ENCODE peak calls at places on chromosome 17, in seven cellular contexts. N is NCI-H446 treated with DMSO at 0.1 percent for 48 hours, G is amygdala, Q is NCI-H1694 treated with DMSO at 0.1 percent for 48 hours, Z is GM23338, W is thyroid gland, C is astrocyte of the spinal cord. R is an unnamed sample.

GRCh38 chr17:79905832-79906231 is 66.6 kb upstream of the CBX4 start:
- DNase-seq in G (no peak), C (no peak), W (no peak), N (no peak), Z (no peak), Q (no peak), R (no peak)

GRCh38 chr17:81980122-81980521 is 2.7 kb downstream of the ASPSCR1 start:
- DNase-seq in N (no peak), G (no peak), C (no peak), Z (no peak), W (no peak), Q (no peak), R (no peak)

GRCh38 chr17:68777243-68777855 is 176.2 kb upstream of the FAM20A start:
- DNase-seq in G (peak), W (peak), N (peak), Q (peak), C (peak), Z (peak), R (peak)

GRCh38 chr17:62778990-62779681 is 29.0 kb downstream of the MARCHF10 start:
- DNase-seq in W (peak), Z (no peak), Q (peak), N (peak), G (no peak), C (peak), R (peak)

GRCh38 chr17:47810200-47810821 is 11.3 kb downstream of the OSBPL7 start:
- DNase-seq in Z (peak), C (peak), G (no peak), W (peak), Q (no peak), N (no peak), R (no peak)

GRCh38 chr17:77284023-77284617 is 143.4 kb downstream of the SEC14L1 start:
- DNase-seq in N (no peak), W (no peak), Z (no peak), G (no peak), Q (no peak), C (no peak), R (no peak)

GRCh38 chr17:40932608-40933007 is 4.8 kb downstream of the KRT23 start:
- DNase-seq in N (no peak), Q (no peak), W (peak), C (no peak), G (no peak), Z (no peak), R (no peak)

GRCh38 chr17:39671651-39672521 is 3.6 kb downstream of the PNMT start:
- DNase-seq in Z (peak), C (peak), Q (peak), G (no peak), N (peak), W (peak), R (peak)

GRCh38 chr17:38958756-38959155 is 8.4 kb downstream of the FBXO47 start:
- DNase-seq in C (peak), Z (no peak), Q (no peak), N (no peak), W (no peak), G (no peak), R (no peak)

GRCh38 chr17:5822281-5823060 is 238.2 kb upstream of the NLRP1 start:
- DNase-seq in G (no peak), C (no peak), Q (no peak), W (no peak), N (no peak), Z (no peak), R (no peak)

GRCh38 chr17:74272731-74273201 is 1.3 kb upstream of the DNAI2 start:
- DNase-seq in N (no peak), Q (no peak), G (no peak), W (no peak), Z (no peak), C (no peak), R (no peak)

GRCh38 chr17:77995146-77995852 is 36.8 kb downstream of the TNRC6C start:
- DNase-seq in Z (no peak), C (no peak), N (peak), Q (peak), G (no peak), W (peak), R (no peak)

GRCh38 chr17:33292981-33293867 is at the start of gene ASIC2:
- DNase-seq in Z (peak), N (no peak), W (no peak), Q (no peak), G (peak), C (no peak), R (no peak)

GRCh38 chr17:62161405-62162148 is 96.5 kb upstream of the MED13 start:
- DNase-seq in G (no peak), Z (no peak), W (no peak), Q (no peak), C (no peak), N (no peak), R (no peak)

GRCh38 chr17:64992325-64992802 is 64.2 kb downstream of the GNA13 start:
- DNase-seq in N (no peak), G (no peak), W (peak), Q (no peak), C (peak), Z (no peak), R (no peak)

GRCh38 chr17:48225725-48226567 is 118.4 kb downstream of the SNX11 start:
- DNase-seq in W (no peak), N (no peak), Z (no peak), G (no peak), Q (no peak), C (no peak), R (no peak)

GRCh38 chr17:80673152-80673920 is 128.7 kb downstream of the RPTOR start:
- DNase-seq in C (peak), Z (no peak), W (no peak), G (no peak), Q (no peak), N (no peak), R (no peak)

GRCh38 chr17:44792276-44792675 is 33.5 kb downstream of the ADAM11 start:
- DNase-seq in G (no peak), W (no peak), Q (no peak), Z (no peak), N (no peak), C (peak), R (no peak)

GRCh38 chr17:12744298-12744697 is 45.0 kb upstream of the ARHGAP44 start:
- DNase-seq in Q (no peak), Z (no peak), G (no peak), N (no peak), C (no peak), W (no peak), R (no peak)

GRCh38 chr17:77491921-77492445 is 351.2 kb downstream of the SEC14L1 start:
- DNase-seq in Q (no peak), C (no peak), W (no peak), G (no peak), Z (no peak), N (no peak), R (no peak)

GRCh38 chr17:15301845-15302244 is 36.7 kb upstream of the PMP22 start:
- DNase-seq in C (no peak), W (no peak), Q (no peak), G (no peak), Z (no peak), N (no peak), R (no peak)

GRCh38 chr17:80919331-80920284 is 72.0 kb upstream of the CHMP6 start:
- DNase-seq in N (no peak), W (no peak), G (no peak), Z (no peak), C (no peak), Q (no peak), R (no peak)

GRCh38 chr17:16491703-16492612 is at the start of gene LRRC75A:
- DNase-seq in W (peak), G (peak), Z (peak), N (no peak), C (no peak), Q (peak), R (peak)

R was measured in prostate gland.